ENCODE peak calls at places on chromosomes 16 and 17, in five cellular contexts. U is heart left ventricle, J is stomach, F is AG10803, H is A549. K is an unnamed sample.

GRCh38 chr17:4310349-4311060 is 46.7 kb upstream of the ANKFY1 start:
- DNase-seq in H (no peak), J (peak), F (no peak), U (no peak), K (peak)

GRCh38 chr16:5296163-5296562 is 198.6 kb upstream of the EEF2KMT start:
- DNase-seq in H (no peak), U (no peak), F (no peak), J (no peak), K (no peak)

GRCh38 chr16:8866884-8867482 is 1.8 kb downstream of the CARHSP1 start:
- DNase-seq in F (no peak), H (no peak), J (no peak), U (no peak), K (no peak)

GRCh38 chr17:8654822-8655221 is 24.3 kb upstream of the MYH10 start:
- DNase-seq in J (no peak), F (no peak), H (no peak), U (no peak), K (no peak)

GRCh38 chr17:69602969-69603368 is 188.5 kb downstream of the MAP2K6 start:
- DNase-seq in F (no peak), H (no peak), J (no peak), U (no peak), K (no peak)

GRCh38 chr17:42289863-42290165 is 1.5 kb downstream of the STAT5A start:
- DNase-seq in U (no peak), H (no peak), F (no peak), J (no peak), K (no peak)

GRCh38 chr17:13476722-13477121 is 125.0 kb downstream of the HS3ST3A1 start:
- DNase-seq in H (no peak), F (peak), J (no peak), U (no peak), K (no peak)

GRCh38 chr16:3578610-3579551 is 1.7 kb upstream of the NLRC3 start:
- DNase-seq in U (peak), H (no peak), J (peak), F (no peak), K (no peak)

GRCh38 chr17:35404360-35404759 is 27.9 kb downstream of the SLFN12 start:
- DNase-seq in F (no peak), J (no peak), H (no peak), U (no peak), K (no peak)

GRCh38 chr16:55502801-55503366 is 6.0 kb upstream of the LPCAT2 start:
- DNase-seq in U (peak), F (peak), H (no peak), J (peak), K (peak)

GRCh38 chr17:333626-334396 is 18.8 kb downstream of the RPH3AL start:
- DNase-seq in F (no peak), J (peak), H (no peak), U (peak), K (no peak)

GRCh38 chr16:72221216-72221995 is 49.5 kb upstream of the PMFBP1 start:
- DNase-seq in H (no peak), F (peak), U (no peak), J (no peak), K (no peak)

GRCh38 chr17:8696456-8696855 is 48.2 kb downstream of the CCDC42 start:
- DNase-seq in F (no peak), H (no peak), J (no peak), U (no peak), K (no peak)

GRCh38 chr16:16004314-16004749 is 54.9 kb downstream of the ABCC1 start:
- DNase-seq in U (no peak), H (no peak), F (peak), J (no peak), K (peak)

GRCh38 chr16:4291699-4292098 is 18.9 kb upstream of the TFAP4 start:
- DNase-seq in U (no peak), J (no peak), F (no peak), H (no peak), K (no peak)

GRCh38 chr16:79500305-79500704 is 100.2 kb downstream of the MAF start:
- DNase-seq in U (no peak), H (no peak), J (no peak), F (no peak), K (no peak)

GRCh38 chr17:44924107-44924544 is 8.8 kb upstream of the GFAP start:
- DNase-seq in J (no peak), H (no peak), F (no peak), U (no peak), K (no peak)

GRCh38 chr17:80653856-80654255 is 109.2 kb downstream of the RPTOR start:
- DNase-seq in J (no peak), H (no peak), F (no peak), U (no peak), K (no peak)

GRCh38 chr17:80658821-80659220 is 114.2 kb downstream of the RPTOR start:
- DNase-seq in U (no peak), F (no peak), H (no peak), J (no peak), K (no peak)

GRCh38 chr17:80655588-80655987 is 111.0 kb downstream of the RPTOR start:
- DNase-seq in U (no peak), H (no peak), F (no peak), J (no peak), K (no peak)

GRCh38 chr17:80657561-80657960 is 112.9 kb downstream of the RPTOR start:
- DNase-seq in U (no peak), J (no peak), H (no peak), F (no peak), K (no peak)

GRCh38 chr17:80656590-80656989 is 112.0 kb downstream of the RPTOR start:
- DNase-seq in H (no peak), U (no peak), J (no peak), F (no peak), K (no peak)
- TF ChIP-seq CTCF in H (no peak), U (no peak), J (no peak), F (no peak), K (no peak)

GRCh38 chr16:57723170-57723569 is 12.4 kb upstream of the KATNB1 start:
- DNase-seq in U (no peak), F (no peak), J (no peak), H (no peak), K (no peak)
- TF ChIP-seq CTCF in U (no peak), F (peak), J (no peak), H (peak), K (no peak)

GRCh38 chr16:70677499-70678120 is 8.2 kb downstream of the MTSS2 start:
- DNase-seq in U (peak), H (no peak), J (no peak), F (no peak), K (no peak)

GRCh38 chr16:70676571-70677498 is 9.0 kb downstream of the MTSS2 start:
- DNase-seq in H (no peak), F (peak), U (no peak), J (no peak), K (no peak)

GRCh38 chr16:70675851-70676513 is 9.9 kb downstream of the MTSS2 start:
- DNase-seq in H (no peak), U (peak), F (no peak), J (no peak), K (no peak)

GRCh38 chr16:70678121-70678897 is 7.5 kb downstream of the MTSS2 start:
- DNase-seq in F (no peak), H (no peak), U (peak), J (no peak), K (no peak)

DNA sequence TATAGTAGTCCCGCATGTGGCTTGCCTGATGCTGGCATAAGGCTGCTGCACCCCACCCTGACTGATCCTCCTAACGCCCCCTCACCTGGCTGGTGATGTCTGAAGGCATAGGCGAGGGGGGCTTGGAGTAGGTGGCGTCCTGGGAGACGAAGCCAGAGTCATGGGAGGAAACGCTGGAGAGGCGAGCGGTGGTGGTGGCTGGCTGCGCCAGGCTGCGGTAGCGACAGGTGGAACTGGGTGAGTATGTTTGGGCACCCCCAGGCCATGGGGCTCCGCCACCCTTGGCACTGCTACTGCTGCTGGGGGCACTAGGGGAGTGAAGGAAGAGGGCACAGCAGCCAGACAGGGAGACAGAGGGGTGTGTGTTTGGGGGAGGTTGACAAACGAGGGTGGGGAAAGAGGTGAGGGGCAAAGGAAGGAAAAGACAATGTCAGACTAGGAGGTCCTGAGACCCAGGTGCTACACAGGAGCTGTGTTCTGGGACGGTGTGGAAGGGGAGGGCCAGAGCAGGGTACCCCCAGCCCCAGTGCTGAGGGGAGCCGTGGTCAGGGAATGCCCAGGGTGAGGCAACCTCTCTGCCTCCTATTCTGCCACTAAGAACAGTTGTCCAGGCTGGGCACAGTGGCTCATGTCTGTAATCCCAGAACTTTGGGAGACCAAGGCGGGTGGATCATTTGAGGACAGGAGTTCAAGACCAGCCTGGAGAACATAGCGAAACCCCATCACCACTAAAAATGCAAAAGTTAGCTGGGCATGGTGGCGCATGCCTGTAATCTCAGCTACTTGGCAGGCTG is 11.4 kb downstream of the MTSS2 start:
- DNase-seq in U (peak), F (no peak), J (no peak), H (no peak), K (no peak)
- TF ChIP-seq CTCF in U (no peak), F (no peak), J (no peak), H (no peak), K (no peak)

DNA sequence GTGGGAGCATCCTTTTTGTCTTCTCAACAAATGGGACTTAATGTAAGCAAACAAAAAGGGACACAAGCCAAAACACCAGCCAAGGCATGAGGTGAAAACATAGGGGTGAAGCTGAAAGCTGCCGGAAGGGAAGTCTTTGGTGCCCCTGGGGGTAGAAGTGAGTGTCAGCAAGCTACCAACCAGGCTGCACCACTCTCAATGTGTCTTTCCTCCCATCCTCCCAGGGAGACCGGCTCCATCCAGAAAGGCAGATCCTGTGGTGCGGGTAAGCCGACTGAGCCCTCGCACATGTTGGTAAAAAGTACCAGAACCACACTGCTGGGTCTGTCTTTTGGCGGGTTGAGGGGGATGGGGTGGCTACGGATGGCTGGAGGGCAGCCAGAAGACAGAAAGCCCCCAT is 52.0 kb upstream of the SREBF1 start:
- DNase-seq in H (peak), U (no peak), J (no peak), F (no peak), K (no peak)
- TF ChIP-seq CTCF in H (no peak), U (no peak), J (no peak), F (no peak), K (no peak)

GRCh38 chr17:49583889-49584288 is 8.2 kb downstream of the NXPH3 start:
- DNase-seq in H (no peak), U (no peak), J (no peak), F (no peak), K (no peak)

GRCh38 chr17:49587366-49588073 is 11.8 kb downstream of the NXPH3 start:
- DNase-seq in J (no peak), H (no peak), U (no peak), F (no peak), K (no peak)

GRCh38 chr17:49583226-49583625 is 7.6 kb downstream of the NXPH3 start:
- DNase-seq in U (no peak), F (no peak), J (no peak), H (no peak), K (no peak)

GRCh38 chr17:49582789-49583188 is 7.1 kb downstream of the NXPH3 start:
- DNase-seq in J (no peak), U (no peak), H (no peak), F (no peak), K (no peak)

GRCh38 chr17:49585422-49586027 is 9.9 kb downstream of the NXPH3 start:
- DNase-seq in H (peak), U (no peak), F (no peak), J (no peak), K (no peak)
- TF ChIP-seq CTCF in H (no peak), U (no peak), F (peak), J (no peak), K (no peak)

K was measured in AG09319.